ENCODE peak calls at places on chromosome 20, in eight cellular contexts. E is thyroid gland; Z is effector memory CD4-positive, alpha-beta T cell; T is ascending aorta; O is ovary; B is heart right ventricle; S is fibroblast of lung; H is upper lobe of right lung. W is an unnamed sample.

GRCh38 chr20:5316188-5317158 is at the start of gene PROKR2:
- DNase-seq in T (no peak), Z (no peak), B (peak), S (no peak), O (no peak), H (no peak), E (no peak), W (no peak)

GRCh38 chr20:18840248-18840645 is 26.7 kb downstream of the SCP2D1 start:
- DNase-seq in Z (no peak), T (no peak), H (no peak), B (no peak), O (no peak), E (no peak), S (no peak), W (no peak)

GRCh38 chr20:59817406-59817805 is 116.0 kb downstream of the SYCP2 start:
- DNase-seq in Z (no peak), O (no peak), B (no peak), H (no peak), S (no peak), E (no peak), T (no peak), W (no peak)

GRCh38 chr20:54105653-54106052 is 35.3 kb upstream of the BCAS1 start:
- DNase-seq in S (no peak), B (no peak), O (no peak), T (no peak), E (no peak), H (no peak), Z (no peak), W (no peak)

GRCh38 chr20:50783390-50783789 is 11.5 kb upstream of the BCAS4 start:
- DNase-seq in H (no peak), T (no peak), E (no peak), Z (no peak), O (no peak), B (no peak), S (no peak), W (no peak)

GRCh38 chr20:41540916-41541315 is 77.3 kb downstream of the CHD6 start:
- DNase-seq in T (no peak), E (no peak), Z (no peak), O (no peak), B (no peak), S (no peak), H (no peak), W (no peak)

GRCh38 chr20:62066339-62066982 is 780 bp upstream of the TAF4 start:
- DNase-seq in H (peak), O (peak), Z (no peak), T (no peak), E (peak), S (peak), B (peak), W (no peak)

GRCh38 chr20:53643031-53643832 is 49.6 kb upstream of the ZNF217 start:
- DNase-seq in E (no peak), Z (peak), H (no peak), T (no peak), S (peak), O (no peak), B (no peak), W (no peak)

GRCh38 chr20:46388945-46389344 is 17.5 kb downstream of the ELMO2 start:
- DNase-seq in S (no peak), O (no peak), H (no peak), Z (no peak), T (no peak), B (no peak), E (no peak), W (no peak)

GRCh38 chr20:9079038-9079731 is 10.3 kb downstream of the PLCB4 start:
- DNase-seq in B (no peak), H (no peak), E (no peak), Z (no peak), T (no peak), O (no peak), S (no peak), W (no peak)

GRCh38 chr20:62214067-62214466 is 6.0 kb downstream of the HRH3 start:
- DNase-seq in Z (no peak), E (no peak), S (no peak), T (no peak), B (no peak), O (no peak), H (no peak), W (no peak)

GRCh38 chr20:51447765-51448148 is 94.8 kb downstream of the NFATC2 start:
- DNase-seq in Z (no peak), O (no peak), H (no peak), T (no peak), S (no peak), E (no peak), B (no peak), W (no peak)

GRCh38 chr20:10864076-10864672 is 190.4 kb upstream of the JAG1 start:
- DNase-seq in Z (no peak), S (peak), B (no peak), E (peak), T (no peak), O (no peak), H (peak), W (no peak)

GRCh38 chr20:35883341-35883777 is 70.9 kb downstream of the SCAND1 start:
- DNase-seq in B (no peak), H (no peak), S (peak), T (no peak), Z (no peak), E (no peak), O (no peak), W (no peak)

GRCh38 chr20:21353236-21353635 is 44.1 kb downstream of the NKX2-4 start:
- DNase-seq in S (peak), B (no peak), T (no peak), Z (no peak), E (no peak), H (no peak), O (no peak), W (no peak)

GRCh38 chr20:11204926-11205768 is 531.3 kb upstream of the JAG1 start:
- DNase-seq in T (no peak), S (peak), O (peak), E (peak), B (peak), H (no peak), Z (no peak), W (peak)

GRCh38 chr20:23637282-23638221 is at the start of gene CST3:
- DNase-seq in E (peak), H (peak), Z (no peak), T (peak), O (peak), S (peak), B (peak), W (no peak)

GRCh38 chr20:38751360-38751976 is 3.2 kb downstream of the ACTR5 start:
- DNase-seq in T (no peak), B (no peak), H (no peak), E (no peak), O (no peak), Z (no peak), S (peak), W (no peak)

GRCh38 chr20:52494244-52494643 is 302.7 kb upstream of the ZFP64 start:
- DNase-seq in T (no peak), B (no peak), E (no peak), H (no peak), S (peak), O (no peak), Z (no peak), W (no peak)

GRCh38 chr20:6388666-6389197 is 265.9 kb upstream of the FERMT1 start:
- DNase-seq in H (no peak), B (no peak), T (no peak), E (no peak), O (no peak), Z (no peak), S (peak), W (no peak)

GRCh38 chr20:34768105-34768504 is 57.3 kb downstream of the NCOA6 start:
- DNase-seq in T (no peak), O (no peak), S (peak), Z (no peak), H (no peak), E (no peak), B (no peak), W (no peak)

GRCh38 chr20:37225146-37225545 is 36.5 kb downstream of the GHRH start:
- DNase-seq in H (no peak), T (no peak), E (peak), Z (no peak), S (no peak), O (no peak), B (no peak), W (no peak)

GRCh38 chr20:37453288-37453687 is 67.8 kb upstream of the NNAT start:
- DNase-seq in Z (no peak), E (no peak), O (no peak), S (no peak), B (no peak), T (no peak), H (peak), W (no peak)

GRCh38 chr20:15708984-15709598 is 864.2 kb downstream of the KIF16B start:
- DNase-seq in T (no peak), H (peak), E (peak), B (peak), O (peak), S (peak), Z (no peak), W (no peak)

GRCh38 chr20:61066541-61066940 is 185.5 kb upstream of the CDH4 start:
- DNase-seq in H (no peak), E (no peak), Z (no peak), S (no peak), O (no peak), B (no peak), T (no peak), W (no peak)

GRCh38 chr20:17809714-17810631 is 110.2 kb downstream of the BANF2 start:
- DNase-seq in Z (no peak), T (no peak), E (no peak), H (no peak), O (no peak), S (peak), B (no peak), W (no peak)

GRCh38 chr20:49615401-49616153 is 47.6 kb upstream of the PTGIS start:
- DNase-seq in B (peak), T (no peak), S (no peak), O (no peak), H (peak), E (no peak), Z (no peak), W (no peak)

GRCh38 chr20:49979030-49979832 is 3.5 kb upstream of the SNAI1 start:
- DNase-seq in B (peak), H (peak), E (peak), S (peak), T (no peak), O (peak), Z (peak), W (no peak)

GRCh38 chr20:62368629-62369507 is 1.8 kb upstream of the LAMA5 start:
- DNase-seq in Z (no peak), S (peak), O (peak), E (peak), H (no peak), T (no peak), B (peak), W (no peak)

GRCh38 chr20:51631011-51631950 is 88.8 kb upstream of the NFATC2 start:
- DNase-seq in Z (no peak), H (no peak), B (peak), E (peak), S (peak), T (peak), O (peak), W (no peak)

GRCh38 chr20:56032251-56032650 is 26.9 kb upstream of the CBLN4 start:
- DNase-seq in S (no peak), O (no peak), B (no peak), H (no peak), E (no peak), Z (no peak), T (no peak), W (no peak)

DNA sequence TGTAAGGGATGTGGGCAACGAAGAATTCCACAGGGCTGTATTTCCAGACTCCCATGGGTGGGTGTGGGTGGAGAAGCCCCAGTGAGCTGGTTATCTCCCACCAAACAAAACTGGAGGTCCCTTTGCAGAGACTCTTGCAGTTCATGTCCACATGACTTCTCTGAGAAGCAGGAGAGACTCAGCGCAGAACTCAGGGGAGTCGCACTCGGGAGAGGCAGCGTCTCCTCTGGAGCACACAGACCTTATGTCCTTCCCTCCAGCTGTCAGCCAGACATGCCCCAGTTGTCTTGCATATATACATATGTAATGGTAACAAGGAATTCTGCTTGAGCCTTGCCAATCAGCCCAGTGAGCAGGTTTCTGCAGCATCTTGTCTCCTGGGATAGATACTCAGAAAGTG is 23.8 kb downstream of the MYT1 start:
- DNase-seq in B (no peak), E (no peak), S (no peak), Z (no peak), H (no peak), O (no peak), T (no peak), W (no peak)
- H3K27ac ChIP-seq in B (no peak), E (no peak), S (no peak), Z (no peak), H (no peak), O (no peak), T (no peak), W (no peak)

DNA sequence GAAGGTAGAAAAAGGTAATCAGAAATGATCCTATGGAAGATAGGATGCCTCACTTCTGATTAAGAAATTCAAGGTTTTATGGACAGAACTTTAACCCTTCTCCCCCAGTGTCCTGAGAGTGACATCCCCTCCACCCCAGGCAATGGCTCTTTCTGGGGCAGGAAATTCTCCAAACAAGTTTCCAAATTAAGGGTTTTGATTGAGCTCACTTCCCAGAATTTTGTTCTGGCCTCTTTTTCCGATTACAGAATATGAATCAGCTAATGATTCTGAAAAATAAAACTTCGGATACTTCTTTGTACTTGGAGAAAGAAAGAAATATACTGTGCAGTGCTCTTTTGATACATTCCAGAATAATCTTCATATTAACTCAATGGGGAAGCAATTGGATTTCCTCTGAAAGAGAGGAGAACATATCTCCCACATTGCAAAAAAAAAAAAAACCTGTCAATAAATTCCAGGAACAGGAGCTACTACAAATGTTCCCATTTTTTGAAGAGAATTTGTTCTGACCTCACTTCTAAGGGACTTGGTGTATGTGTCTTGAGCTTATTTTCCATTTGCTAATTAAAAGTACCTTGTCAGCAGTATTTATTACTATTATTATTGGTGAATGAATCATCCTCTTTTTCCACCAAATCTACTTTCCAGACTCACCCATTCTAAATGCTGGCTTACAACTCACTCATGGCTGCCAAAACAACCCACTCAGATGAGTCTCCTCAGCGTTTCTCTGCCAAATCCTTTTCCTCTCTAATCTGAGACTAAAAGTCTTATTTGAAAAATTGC is 33.0 kb upstream of the TASP1 start:
- DNase-seq in B (no peak), H (no peak), O (peak), S (peak), Z (no peak), T (no peak), E (peak), W (no peak)
- H3K27ac ChIP-seq in B (peak), H (peak), O (no peak), S (no peak), Z (no peak), T (peak), E (no peak), W (no peak)

DNA sequence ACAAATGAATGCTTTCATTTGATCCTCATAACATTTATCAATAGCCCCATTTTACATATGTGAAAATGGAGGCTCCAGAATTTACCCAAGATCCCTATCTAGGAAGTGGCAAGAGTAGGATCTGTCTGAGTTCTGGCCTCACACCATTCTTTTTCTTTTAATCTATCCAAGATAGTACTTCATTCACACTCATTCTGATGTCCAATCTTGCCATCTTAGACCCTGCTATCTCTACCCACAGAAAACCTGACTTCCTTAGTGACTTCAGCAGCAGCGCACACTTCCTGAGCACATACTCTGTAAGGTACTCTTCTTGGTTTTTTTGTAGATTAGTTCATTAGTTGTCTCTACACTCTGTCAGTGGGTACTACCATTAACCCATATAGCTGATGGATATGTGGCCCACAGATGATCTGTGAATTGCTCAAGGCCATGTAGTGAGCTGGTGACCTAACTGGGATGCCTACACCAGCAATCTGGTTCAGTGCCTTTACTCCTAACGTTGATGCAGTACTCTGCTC is 36.3 kb downstream of the COX4I2 start:
- DNase-seq in H (no peak), O (no peak), E (no peak), B (no peak), T (no peak), S (no peak), Z (no peak), W (no peak)
- H3K27ac ChIP-seq in H (peak), O (no peak), E (peak), B (peak), T (peak), S (no peak), Z (peak), W (peak)

GRCh38 chr20:3470627-3471396 is at the start of gene ATRN:
- DNase-seq in Z (peak), O (peak), B (peak), E (peak), H (peak), S (peak), T (peak), W (peak)
- H3K27ac ChIP-seq in Z (peak), O (no peak), B (peak), E (peak), H (peak), S (peak), T (peak), W (peak)

GRCh38 chr20:24722586-24722985 is 226.5 kb upstream of the CST7 start:
- DNase-seq in S (no peak), E (no peak), Z (no peak), T (no peak), B (no peak), H (no peak), O (no peak), W (no peak)
- H3K27ac ChIP-seq in S (no peak), E (no peak), Z (no peak), T (no peak), B (no peak), H (no peak), O (no peak), W (no peak)

GRCh38 chr20:63848003-63848911 is 13.0 kb upstream of the ABHD16B start:
- DNase-seq in S (no peak), Z (no peak), E (no peak), H (no peak), T (no peak), O (peak), B (peak), W (no peak)

GRCh38 chr20:63846938-63847373 is 14.3 kb upstream of the ABHD16B start:
- DNase-seq in O (no peak), Z (no peak), E (no peak), T (no peak), H (no peak), B (no peak), S (no peak), W (no peak)

GRCh38 chr20:63846128-63846771 is 15.0 kb upstream of the ABHD16B start:
- DNase-seq in S (peak), B (peak), T (no peak), H (no peak), E (peak), O (peak), Z (no peak), W (no peak)

GRCh38 chr20:63844384-63845025 is 13.4 kb upstream of the ZBTB46 start:
- DNase-seq in E (no peak), H (no peak), O (no peak), T (no peak), S (no peak), Z (no peak), B (no peak), W (no peak)

GRCh38 chr20:63847374-63848002 is 13.8 kb upstream of the ABHD16B start:
- DNase-seq in O (peak), H (no peak), S (peak), B (no peak), E (no peak), Z (no peak), T (no peak), W (no peak)
- H3K27ac ChIP-seq in O (peak), H (peak), S (no peak), B (peak), E (peak), Z (no peak), T (no peak), W (peak)

GRCh38 chr20:20012517-20012916 is 4.6 kb upstream of the NAA20 start:
- DNase-seq in E (no peak), T (no peak), S (no peak), O (no peak), B (no peak), Z (no peak), H (no peak), W (peak)
- H3K27ac ChIP-seq in E (no peak), T (no peak), S (no peak), O (no peak), B (no peak), Z (no peak), H (no peak), W (peak)

GRCh38 chr20:710762-711120 is 35.1 kb upstream of the SCRT2 start:
- DNase-seq in T (no peak), Z (no peak), S (no peak), O (no peak), B (no peak), H (peak), E (no peak), W (no peak)

GRCh38 chr20:708956-709355 is 33.4 kb upstream of the SCRT2 start:
- DNase-seq in B (no peak), Z (no peak), O (no peak), E (no peak), H (no peak), T (no peak), S (no peak), W (no peak)

GRCh38 chr20:709421-709820 is 33.8 kb upstream of the SCRT2 start:
- DNase-seq in E (peak), T (no peak), O (no peak), S (no peak), Z (no peak), B (peak), H (peak), W (no peak)

GRCh38 chr20:711526-711925 is 35.9 kb upstream of the SCRT2 start:
- DNase-seq in S (no peak), B (no peak), E (no peak), Z (no peak), O (no peak), T (no peak), H (no peak), W (no peak)

GRCh38 chr20:709864-710761 is 34.5 kb upstream of the SCRT2 start:
- DNase-seq in O (no peak), Z (no peak), S (no peak), T (no peak), B (no peak), E (no peak), H (peak), W (no peak)
- H3K27ac ChIP-seq in O (no peak), Z (no peak), S (no peak), T (no peak), B (no peak), E (no peak), H (no peak), W (no peak)

GRCh38 chr20:32535953-32536823 is 48.9 kb downstream of the NOL4L start:
- DNase-seq in O (peak), Z (peak), E (peak), T (no peak), H (peak), B (peak), S (no peak), W (peak)
- H3K27ac ChIP-seq in O (no peak), Z (peak), E (no peak), T (no peak), H (peak), B (peak), S (no peak), W (peak)

W was measured in caudate nucleus.